ENCODE peak calls at places on chromosomes 7 and 10, in six cellular contexts. N, S, B, F, L and T are unnamed samples.
A peak's percentile ranks its signal among the peaks of the same experiment; 100 is the strongest.

GRCh38 chr10:91251430-91252056 is 31.1 kb downstream of the PCGF5 start:
- DNase-seq in N (peak; percentile 62), S (peak; percentile 63), B (peak; percentile 65), F (peak; percentile 10), L (peak; percentile 63), T (peak; percentile 4)

GRCh38 chr10:46273506-46274477 is 13.0 kb upstream of the ANTXRL start:
- DNase-seq in N (peak; percentile 46), S (no peak), B (no peak), F (no peak), L (no peak), T (no peak)

GRCh38 chr7:139362981-139363380 is 3.3 kb downstream of the LUC7L2 start:
- DNase-seq in N (no peak), S (no peak), B (no peak), F (no peak), L (no peak), T (no peak)

GRCh38 chr7:90530263-90530662 is 60.8 kb downstream of the PTTG1IP2 start:
- DNase-seq in N (no peak), S (no peak), B (no peak), F (no peak), L (peak; percentile 69), T (no peak)

GRCh38 chr10:102752934-102753664 is 9.4 kb downstream of the WBP1L start:
- DNase-seq in N (no peak), S (no peak), B (peak; percentile 14), F (no peak), L (peak; percentile 84), T (peak; percentile 61)

GRCh38 chr7:27249724-27250636 is 7.4 kb downstream of the EVX1 start:
- DNase-seq in N (no peak), S (no peak), B (no peak), F (no peak), L (no peak), T (no peak)

GRCh38 chr10:3225589-3225988 is 53.0 kb upstream of the PITRM1 start:
- DNase-seq in N (no peak), S (no peak), B (no peak), F (no peak), L (peak; percentile 59), T (no peak)

GRCh38 chr10:71345720-71346119 is 26.7 kb downstream of the SLC29A3 start:
- DNase-seq in N (no peak), S (no peak), B (no peak), F (no peak), L (no peak), T (no peak)

GRCh38 chr7:151249732-151250072 is 1.2 kb upstream of the SMARCD3 start:
- DNase-seq in N (no peak), S (no peak), B (no peak), F (no peak), L (peak; percentile 34), T (peak; percentile 88)

GRCh38 chr7:24405002-24405401 is 121.0 kb downstream of the NPY start:
- DNase-seq in N (no peak), S (no peak), B (no peak), F (no peak), L (no peak), T (no peak)